ENCODE peak calls at places on chromosomes 1 and 21, in ten cellular contexts. P is activated CD4-positive, alpha-beta T cell treated with anti-CD3 and anti-CD28 coated beads, Interleukin-2, amount 50 U/mL, for 4 hours; I is AG08396; B is colonic mucosa; W is LHCN-M2; S is OCI-LY7; T is HFF-Myc; O is amniotic epithelial cell; X is CD8-positive, alpha-beta T cell; N is NCI-H345. R is an unnamed sample.

GRCh38 chr21:28342229-28342810 is 650.4 kb downstream of the LTN1 start:
- DNase-seq in S (no peak), W (peak), I (no peak), B (no peak), T (no peak), X (no peak), N (no peak), O (peak), P (no peak), R (no peak)

GRCh38 chr1:226990133-226990716 is 50.1 kb downstream of the COQ8A start:
- DNase-seq in O (peak), P (peak), I (no peak), S (no peak), W (no peak), X (peak), T (no peak), N (no peak), B (peak), R (no peak)

GRCh38 chr1:208332774-208333126 is 88.6 kb upstream of the PLXNA2 start:
- DNase-seq in B (no peak), S (no peak), N (no peak), X (no peak), I (no peak), O (peak), W (no peak), P (no peak), T (no peak), R (no peak)

GRCh38 chr1:54768093-54768492 is 3.8 kb upstream of the PARS2 start:
- DNase-seq in S (peak), W (peak), O (peak), T (no peak), B (no peak), X (no peak), I (no peak), N (no peak), P (no peak), R (no peak)

GRCh38 chr21:42760977-42761751 is 107.7 kb downstream of the PDE9A start:
- DNase-seq in B (no peak), N (peak), W (no peak), X (no peak), T (no peak), I (no peak), O (no peak), P (no peak), S (no peak), R (no peak)

GRCh38 chr1:168273575-168273974 is 7.1 kb upstream of the TBX19 start:
- DNase-seq in O (peak), B (no peak), S (no peak), P (no peak), W (peak), I (no peak), T (no peak), X (no peak), N (no peak), R (no peak)

GRCh38 chr1:22282281-22282970 is 139.5 kb upstream of the WNT4 start:
- DNase-seq in S (no peak), T (no peak), X (peak), B (no peak), P (no peak), O (no peak), I (no peak), N (no peak), W (no peak), R (no peak)

GRCh38 chr1:12338793-12339192 is 109.0 kb downstream of the VPS13D start:
- DNase-seq in S (no peak), P (no peak), W (no peak), X (no peak), N (no peak), I (no peak), B (no peak), O (peak), T (no peak), R (no peak)

GRCh38 chr21:25722631-25723030 is 12.1 kb downstream of the ATP5PF start:
- DNase-seq in X (no peak), W (no peak), T (no peak), P (no peak), S (no peak), N (no peak), O (no peak), I (no peak), B (no peak), R (no peak)

GRCh38 chr1:32549601-32550000 is 10.4 kb downstream of the ZBTB8A start:
- DNase-seq in I (no peak), T (no peak), W (no peak), O (no peak), S (no peak), B (no peak), N (no peak), P (no peak), X (no peak), R (no peak)

GRCh38 chr1:235013512-235013911 is 115.1 kb downstream of the TOMM20 start:
- DNase-seq in N (no peak), T (no peak), S (no peak), X (no peak), P (no peak), O (no peak), B (no peak), W (no peak), I (no peak), R (no peak)

GRCh38 chr1:165303415-165303814 is 53.1 kb downstream of the LMX1A start:
- DNase-seq in S (no peak), W (no peak), N (no peak), I (no peak), O (no peak), P (no peak), T (no peak), X (no peak), B (no peak), R (no peak)

GRCh38 chr1:179310271-179310670 is 16.7 kb downstream of the SOAT1 start:
- DNase-seq in N (no peak), P (no peak), I (no peak), X (no peak), W (peak), S (no peak), O (peak), B (no peak), T (no peak), R (peak)

GRCh38 chr1:27816921-27817630 is 13.5 kb upstream of the PPP1R8 start:
- DNase-seq in T (no peak), W (peak), O (peak), P (no peak), B (peak), I (peak), S (no peak), X (no peak), N (no peak), R (peak)

GRCh38 chr1:30783244-30783915 is 25.8 kb upstream of the LAPTM5 start:
- DNase-seq in B (no peak), T (no peak), W (no peak), P (no peak), X (no peak), O (no peak), N (no peak), S (no peak), I (no peak), R (no peak)

GRCh38 chr1:165467706-165468105 is 22.8 kb upstream of the RXRG start:
- DNase-seq in O (no peak), P (no peak), X (no peak), T (no peak), W (no peak), I (no peak), B (no peak), S (no peak), N (no peak), R (no peak)

GRCh38 chr1:63004868-63005267 is 220.9 kb downstream of the ATG4C start:
- DNase-seq in B (no peak), P (no peak), W (peak), I (no peak), N (no peak), X (no peak), T (no peak), S (no peak), O (peak), R (no peak)

GRCh38 chr1:53600486-53600885 is 138.5 kb downstream of the GLIS1 start:
- DNase-seq in X (peak), P (no peak), W (no peak), I (no peak), B (no peak), N (no peak), S (peak), O (no peak), T (no peak), R (no peak)

GRCh38 chr21:26754853-26755252 is 90.4 kb downstream of the ADAMTS1 start:
- DNase-seq in X (no peak), S (no peak), N (no peak), I (no peak), B (no peak), W (no peak), T (no peak), O (no peak), P (no peak), R (no peak)

GRCh38 chr1:165449121-165449520 is 4.2 kb upstream of the RXRG start:
- DNase-seq in S (no peak), N (no peak), X (no peak), B (no peak), I (no peak), W (no peak), O (no peak), P (no peak), T (no peak), R (no peak)

GRCh38 chr1:200364831-200365230 is 45.0 kb downstream of the ZNF281 start:
- DNase-seq in X (no peak), B (no peak), T (no peak), I (no peak), P (no peak), N (no peak), S (no peak), O (peak), W (no peak), R (peak)

GRCh38 chr1:219412772-219413171 is 200.1 kb downstream of the ZC3H11B start:
- DNase-seq in X (no peak), B (no peak), P (no peak), S (no peak), I (no peak), O (no peak), W (peak), N (no peak), T (peak), R (peak)

GRCh38 chr1:234544094-234544579 is 65.2 kb upstream of the TARBP1 start:
- DNase-seq in O (peak), N (peak), B (peak), W (peak), P (peak), T (peak), S (no peak), I (peak), X (peak), R (peak)